ENCODE peak calls at places on chromosomes 2 and 18, in eight cellular contexts. One of them, this sample, is unnamed.

GRCh38 chr2:156005999-156006712 is 326.4 kb downstream of the NR4A2 start:
- DNase-seq in WTC11: peak; percentile 15
- DNase-seq in IMR-90: no peak
- DNase-seq in K562: no peak
- DNase-seq in GM12878: no peak
- DNase-seq in HepG2: peak; percentile 4
- DNase-seq in SK-N-SH: no peak
- DNase-seq in H1: no peak
- DNase-seq in this sample: no peak

GRCh38 chr2:96618599-96619283 is 19.4 kb downstream of the KANSL3 start:
- DNase-seq in WTC11: no peak
- DNase-seq in IMR-90: peak; percentile 74
- DNase-seq in K562: no peak
- DNase-seq in GM12878: no peak
- DNase-seq in HepG2: no peak
- DNase-seq in SK-N-SH: no peak
- DNase-seq in H1: no peak
- DNase-seq in this sample: no peak

GRCh38 chr2:237723613-237724012 is 75.0 kb upstream of the RBM44 start:
- DNase-seq in WTC11: peak; percentile 66
- DNase-seq in IMR-90: peak; percentile 57
- DNase-seq in K562: peak; percentile 58
- DNase-seq in GM12878: no peak
- DNase-seq in HepG2: peak; percentile 74
- DNase-seq in SK-N-SH: peak; percentile 62
- DNase-seq in H1: no peak
- DNase-seq in this sample: peak; percentile 72

GRCh38 chr2:47002480-47003381 is 87.1 kb upstream of the MCFD2 start:
- DNase-seq in WTC11: no peak
- DNase-seq in IMR-90: no peak
- DNase-seq in K562: no peak
- DNase-seq in GM12878: no peak
- DNase-seq in HepG2: no peak
- DNase-seq in SK-N-SH: peak; percentile 90
- DNase-seq in H1: no peak
- DNase-seq in this sample: no peak

GRCh38 chr2:9471212-9471611 is 3.1 kb upstream of the IAH1 start:
- DNase-seq in WTC11: no peak
- DNase-seq in IMR-90: no peak
- DNase-seq in K562: no peak
- DNase-seq in GM12878: no peak
- DNase-seq in HepG2: no peak
- DNase-seq in SK-N-SH: no peak
- DNase-seq in H1: no peak
- DNase-seq in this sample: no peak

GRCh38 chr2:195898505-195898904 is 170.1 kb downstream of the DNAH7 start:
- DNase-seq in WTC11: no peak
- DNase-seq in IMR-90: peak; percentile 100
- DNase-seq in K562: no peak
- DNase-seq in GM12878: no peak
- DNase-seq in HepG2: peak; percentile 4
- DNase-seq in SK-N-SH: peak; percentile 65
- DNase-seq in H1: no peak
- DNase-seq in this sample: no peak

GRCh38 chr2:119293254-119293653 is 69.6 kb downstream of the STEAP3 start:
- DNase-seq in WTC11: no peak
- DNase-seq in IMR-90: peak; percentile 16
- DNase-seq in K562: no peak
- DNase-seq in GM12878: no peak
- DNase-seq in HepG2: no peak
- DNase-seq in SK-N-SH: no peak
- DNase-seq in H1: no peak
- DNase-seq in this sample: no peak

GRCh38 chr2:187989925-187990623 is 301.6 kb upstream of the GULP1 start:
- DNase-seq in WTC11: no peak
- DNase-seq in IMR-90: no peak
- DNase-seq in K562: no peak
- DNase-seq in GM12878: no peak
- DNase-seq in HepG2: no peak
- DNase-seq in SK-N-SH: no peak
- DNase-seq in H1: no peak
- DNase-seq in this sample: no peak

GRCh38 chr2:42770288-42771131 is 6.6 kb upstream of the OXER1 start:
- DNase-seq in WTC11: peak; percentile 74
- DNase-seq in IMR-90: peak; percentile 37
- DNase-seq in K562: peak; percentile 85
- DNase-seq in GM12878: no peak
- DNase-seq in HepG2: peak; percentile 73
- DNase-seq in SK-N-SH: peak; percentile 92
- DNase-seq in H1: peak; percentile 72
- DNase-seq in this sample: peak; percentile 85

GRCh38 chr2:67476808-67477790 is 80.0 kb downstream of the ETAA1 start:
- DNase-seq in WTC11: no peak
- DNase-seq in IMR-90: peak; percentile 81
- DNase-seq in K562: peak; percentile 11
- DNase-seq in GM12878: no peak
- DNase-seq in HepG2: peak; percentile 32
- DNase-seq in SK-N-SH: peak; percentile 33
- DNase-seq in H1: no peak
- DNase-seq in this sample: peak; percentile 27

GRCh38 chr2:215635788-215636139 is 199.9 kb upstream of the FN1 start:
- DNase-seq in WTC11: no peak
- DNase-seq in IMR-90: peak; percentile 48
- DNase-seq in K562: no peak
- DNase-seq in GM12878: no peak
- DNase-seq in HepG2: peak; percentile 55
- DNase-seq in SK-N-SH: no peak
- DNase-seq in H1: no peak
- DNase-seq in this sample: peak; percentile 54

GRCh38 chr2:144546933-144547332 is 27.0 kb upstream of the ZEB2 start:
- DNase-seq in WTC11: no peak
- DNase-seq in IMR-90: peak; percentile 16
- DNase-seq in K562: no peak
- DNase-seq in GM12878: no peak
- DNase-seq in HepG2: no peak
- DNase-seq in SK-N-SH: no peak
- DNase-seq in H1: no peak
- DNase-seq in this sample: no peak

GRCh38 chr18:75252136-75252535 is 41.5 kb downstream of the TSHZ1 start:
- DNase-seq in WTC11: no peak
- DNase-seq in IMR-90: no peak
- DNase-seq in K562: no peak
- DNase-seq in GM12878: no peak
- DNase-seq in HepG2: no peak
- DNase-seq in SK-N-SH: no peak
- DNase-seq in H1: no peak
- DNase-seq in this sample: no peak

GRCh38 chr2:55885129-55885943 is 38.2 kb downstream of the EFEMP1 start:
- DNase-seq in WTC11: no peak
- DNase-seq in IMR-90: peak; percentile 96
- DNase-seq in K562: no peak
- DNase-seq in GM12878: no peak
- DNase-seq in HepG2: no peak
- DNase-seq in SK-N-SH: no peak
- DNase-seq in H1: no peak
- DNase-seq in this sample: peak; percentile 74

GRCh38 chr2:26612034-26612433 is 29.1 kb downstream of the CIB4 start:
- DNase-seq in WTC11: no peak
- DNase-seq in IMR-90: no peak
- DNase-seq in K562: no peak
- DNase-seq in GM12878: no peak
- DNase-seq in HepG2: no peak
- DNase-seq in SK-N-SH: peak; percentile 11
- DNase-seq in H1: no peak
- DNase-seq in this sample: no peak

GRCh38 chr2:63545023-63545422 is 43.3 kb downstream of the WDPCP start:
- DNase-seq in WTC11: no peak
- DNase-seq in IMR-90: no peak
- DNase-seq in K562: no peak
- DNase-seq in GM12878: no peak
- DNase-seq in HepG2: no peak
- DNase-seq in SK-N-SH: no peak
- DNase-seq in H1: no peak
- DNase-seq in this sample: no peak

GRCh38 chr2:63538409-63538808 is 49.9 kb downstream of the WDPCP start:
- DNase-seq in WTC11: no peak
- DNase-seq in IMR-90: no peak
- DNase-seq in K562: no peak
- DNase-seq in GM12878: no peak
- DNase-seq in HepG2: no peak
- DNase-seq in SK-N-SH: no peak
- DNase-seq in H1: no peak
- DNase-seq in this sample: no peak

GRCh38 chr2:63539416-63540162 is 48.7 kb downstream of the WDPCP start:
- DNase-seq in WTC11: no peak
- DNase-seq in IMR-90: no peak
- DNase-seq in K562: no peak
- DNase-seq in GM12878: no peak
- DNase-seq in HepG2: no peak
- DNase-seq in SK-N-SH: no peak
- DNase-seq in H1: no peak
- DNase-seq in this sample: no peak

GRCh38 chr2:63544017-63544627 is 44.2 kb downstream of the WDPCP start:
- DNase-seq in WTC11: no peak
- DNase-seq in IMR-90: peak; percentile 2
- DNase-seq in K562: no peak
- DNase-seq in GM12878: no peak
- DNase-seq in HepG2: no peak
- DNase-seq in SK-N-SH: peak; percentile 30
- DNase-seq in H1: no peak
- DNase-seq in this sample: peak; percentile 14
- TF ChIP-seq USF2 in WTC11: no peak
- TF ChIP-seq USF2 in IMR-90: no peak
- TF ChIP-seq USF2 in K562: no peak
- TF ChIP-seq USF2 in GM12878: no peak
- TF ChIP-seq USF2 in HepG2: no peak
- TF ChIP-seq USF2 in SK-N-SH: no peak
- TF ChIP-seq USF2 in H1: no peak
- TF ChIP-seq USF2 in this sample: no peak

GRCh38 chr2:161796192-161796591 is 172.0 kb downstream of the SLC4A10 start:
- DNase-seq in WTC11: no peak
- DNase-seq in IMR-90: no peak
- DNase-seq in K562: no peak
- DNase-seq in GM12878: no peak
- DNase-seq in HepG2: peak; percentile 45
- DNase-seq in SK-N-SH: no peak
- DNase-seq in H1: no peak
- DNase-seq in this sample: no peak
- TF ChIP-seq USF2 in WTC11: no peak
- TF ChIP-seq USF2 in IMR-90: no peak
- TF ChIP-seq USF2 in K562: no peak
- TF ChIP-seq USF2 in GM12878: no peak
- TF ChIP-seq USF2 in HepG2: no peak
- TF ChIP-seq USF2 in SK-N-SH: no peak
- TF ChIP-seq USF2 in H1: no peak
- TF ChIP-seq USF2 in this sample: no peak

DNA sequence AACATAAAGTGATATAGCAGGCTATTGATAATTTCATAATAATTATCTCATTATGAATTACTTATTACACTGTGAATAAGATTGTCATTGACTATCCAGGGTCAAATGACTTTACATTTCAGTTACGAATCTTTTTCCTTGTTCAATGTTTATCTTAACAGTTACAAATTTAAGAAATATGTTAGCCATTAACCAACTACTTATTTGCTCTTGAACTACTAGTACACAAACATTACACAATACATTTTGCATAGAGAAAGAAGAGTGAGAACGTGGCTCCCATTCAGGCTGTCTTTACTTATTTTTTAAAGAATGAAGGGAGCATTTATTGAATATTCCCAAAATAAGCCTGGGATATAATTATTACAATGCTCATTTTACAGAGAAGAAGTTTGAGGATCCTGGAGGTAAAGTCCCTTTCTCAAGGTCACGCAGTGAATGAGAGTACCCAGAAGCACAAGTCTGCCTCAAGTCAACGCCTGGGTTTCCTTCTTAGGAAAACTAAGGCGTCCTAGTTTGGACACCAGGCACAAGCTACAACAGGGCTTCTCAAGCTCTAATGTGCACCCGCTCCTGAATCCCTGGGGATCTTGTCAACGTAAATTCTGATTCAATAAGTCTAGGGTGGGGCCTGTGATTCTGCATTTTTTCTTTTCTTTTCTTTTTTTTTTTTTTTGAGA is 164.2 kb downstream of the FIGN start:
- DNase-seq in WTC11: no peak
- DNase-seq in IMR-90: no peak
- DNase-seq in K562: no peak
- DNase-seq in GM12878: no peak
- DNase-seq in HepG2: peak; percentile 16
- DNase-seq in SK-N-SH: no peak
- DNase-seq in H1: no peak
- DNase-seq in this sample: no peak
- TF ChIP-seq USF2 in WTC11: no peak
- TF ChIP-seq USF2 in IMR-90: no peak
- TF ChIP-seq USF2 in K562: no peak
- TF ChIP-seq USF2 in GM12878: no peak
- TF ChIP-seq USF2 in HepG2: no peak
- TF ChIP-seq USF2 in SK-N-SH: no peak
- TF ChIP-seq USF2 in H1: no peak
- TF ChIP-seq USF2 in this sample: no peak

GRCh38 chr18:13915391-13915790 is at the start of gene MC2R:
- DNase-seq in WTC11: no peak
- DNase-seq in IMR-90: no peak
- DNase-seq in K562: no peak
- DNase-seq in GM12878: no peak
- DNase-seq in HepG2: no peak
- DNase-seq in SK-N-SH: no peak
- DNase-seq in H1: no peak
- DNase-seq in this sample: no peak

GRCh38 chr18:13913205-13913604 is 2.1 kb downstream of the MC2R start:
- DNase-seq in WTC11: no peak
- DNase-seq in IMR-90: no peak
- DNase-seq in K562: no peak
- DNase-seq in GM12878: no peak
- DNase-seq in HepG2: no peak
- DNase-seq in SK-N-SH: no peak
- DNase-seq in H1: peak; percentile 32
- DNase-seq in this sample: no peak

GRCh38 chr18:13912601-13913000 is 2.7 kb downstream of the MC2R start:
- DNase-seq in WTC11: no peak
- DNase-seq in IMR-90: no peak
- DNase-seq in K562: no peak
- DNase-seq in GM12878: no peak
- DNase-seq in HepG2: no peak
- DNase-seq in SK-N-SH: no peak
- DNase-seq in H1: peak; percentile 16
- DNase-seq in this sample: no peak

GRCh38 chr18:13914756-13915155 is 580 bp downstream of the MC2R start:
- DNase-seq in WTC11: no peak
- DNase-seq in IMR-90: no peak
- DNase-seq in K562: no peak
- DNase-seq in GM12878: no peak
- DNase-seq in HepG2: no peak
- DNase-seq in SK-N-SH: no peak
- DNase-seq in H1: peak; percentile 26
- DNase-seq in this sample: no peak

DNA sequence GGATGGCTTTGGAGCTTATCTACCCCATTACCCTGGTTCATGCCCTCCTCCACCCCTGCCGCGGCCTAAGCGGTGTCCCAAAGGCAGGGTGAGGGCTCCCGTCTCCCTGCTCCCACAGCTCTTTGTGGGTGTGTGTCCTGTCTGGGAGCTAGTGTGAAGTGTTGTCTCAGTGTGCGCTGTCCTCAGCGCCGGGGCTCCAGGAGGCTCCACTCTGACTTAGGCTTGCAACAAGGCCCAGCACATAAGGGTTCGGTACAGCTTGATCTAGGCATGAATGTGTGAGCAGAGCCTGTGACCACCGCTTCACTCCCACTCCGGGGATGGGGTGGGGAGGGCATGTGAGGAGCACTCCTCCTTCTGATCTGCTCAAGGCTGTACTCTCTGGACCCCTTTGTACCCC is 1.2 kb downstream of the MC2R start:
- DNase-seq in WTC11: no peak
- DNase-seq in IMR-90: no peak
- DNase-seq in K562: no peak
- DNase-seq in GM12878: no peak
- DNase-seq in HepG2: no peak
- DNase-seq in SK-N-SH: no peak
- DNase-seq in H1: peak; percentile 40
- DNase-seq in this sample: no peak
- TF ChIP-seq USF2 in WTC11: no peak
- TF ChIP-seq USF2 in IMR-90: no peak
- TF ChIP-seq USF2 in K562: no peak
- TF ChIP-seq USF2 in GM12878: no peak
- TF ChIP-seq USF2 in HepG2: no peak
- TF ChIP-seq USF2 in SK-N-SH: no peak
- TF ChIP-seq USF2 in H1: no peak
- TF ChIP-seq USF2 in this sample: no peak

This sample was measured in A549.